ENCODE peak calls at places on chromosomes 2 and 18, in four cellular contexts. S, F, B and O are unnamed samples.

GRCh38 chr2:102418421-102418961 is 4.5 kb upstream of the IL18RAP start:
- DNase-seq in S (no peak), B (no peak), F (no peak), O (no peak)

GRCh38 chr2:241633561-241633960 is 3.4 kb downstream of the THAP4 start:
- DNase-seq in F (no peak), S (no peak), B (no peak), O (no peak)

GRCh38 chr2:203897544-203897943 is 30.0 kb downstream of the CTLA4 start:
- DNase-seq in F (no peak), S (no peak), B (no peak), O (no peak)

GRCh38 chr2:40284797-40285196 is 167.1 kb downstream of the SLC8A1 start:
- DNase-seq in S (no peak), B (no peak), F (no peak), O (no peak)

GRCh38 chr18:33210575-33211189 is 229.8 kb downstream of the CCDC178 start:
- DNase-seq in S (no peak), F (peak), B (peak), O (peak)

GRCh38 chr2:100877555-100877954 is 57.6 kb downstream of the NPAS2 start:
- DNase-seq in F (no peak), B (no peak), S (no peak), O (no peak)

GRCh38 chr18:22448238-22448637 is 30.5 kb upstream of the CTAGE1 start:
- DNase-seq in S (no peak), B (no peak), F (no peak), O (no peak)

GRCh38 chr2:145032791-145033190 is 512.9 kb upstream of the ZEB2 start:
- DNase-seq in F (no peak), S (no peak), B (no peak), O (no peak)

GRCh38 chr18:57951999-57952774 is 91.8 kb upstream of the NEDD4L start:
- DNase-seq in F (no peak), B (no peak), S (no peak), O (no peak)

GRCh38 chr2:239781461-239781860 is 243.7 kb downstream of the NDUFA10 start:
- DNase-seq in S (no peak), F (no peak), B (no peak), O (no peak)

GRCh38 chr2:26595146-26595545 is 46.0 kb downstream of the CIB4 start:
- DNase-seq in F (no peak), S (no peak), B (no peak), O (no peak)

GRCh38 chr2:135169900-135170753 is 118.0 kb downstream of the RAB3GAP1 start:
- DNase-seq in B (no peak), F (no peak), S (no peak), O (no peak)

GRCh38 chr18:25019946-25020345 is 332.0 kb downstream of the ZNF521 start:
- DNase-seq in F (no peak), S (no peak), B (no peak), O (no peak)

GRCh38 chr2:118913805-118914645 is 28.0 kb upstream of the MARCO start:
- DNase-seq in S (no peak), F (no peak), B (no peak), O (no peak)

GRCh38 chr2:109507828-109508227 is 105.9 kb downstream of the SEPTIN10 start:
- DNase-seq in S (no peak), B (no peak), F (no peak), O (no peak)

GRCh38 chr2:9877026-9877425 is 33.8 kb downstream of the TAF1B start:
- DNase-seq in B (no peak), S (no peak), F (no peak), O (no peak)

GRCh38 chr2:391658-392170 is 103.8 kb upstream of the ALKAL2 start:
- DNase-seq in B (no peak), S (no peak), F (no peak), O (no peak)

GRCh38 chr2:55010149-55010591 is 40.1 kb downstream of the RTN4 start:
- DNase-seq in B (peak), S (peak), F (peak), O (no peak)

GRCh38 chr2:170236639-170237037 is 58.7 kb downstream of the MYO3B start:
- DNase-seq in S (no peak), F (no peak), B (no peak), O (no peak)

GRCh38 chr2:37855283-37856041 is 69.6 kb upstream of the RMDN2 start:
- DNase-seq in S (no peak), B (no peak), F (no peak), O (no peak)

GRCh38 chr18:36099311-36099710 is 29.8 kb downstream of the SLC39A6 start:
- DNase-seq in B (no peak), S (no peak), F (no peak), O (no peak)

GRCh38 chr2:120053891-120054290 is 41.0 kb downstream of the EPB41L5 start:
- DNase-seq in B (no peak), S (no peak), F (no peak), O (no peak)

GRCh38 chr2:94956797-94957391 is 68.6 kb upstream of the MAL start:
- DNase-seq in F (peak), S (peak), B (peak), O (no peak)

GRCh38 chr2:65751422-65751821 is 319.0 kb upstream of the SPRED2 start:
- DNase-seq in F (no peak), S (no peak), B (no peak), O (no peak)

GRCh38 chr2:173983414-173983871 is 18.3 kb upstream of the SP3 start:
- DNase-seq in F (no peak), S (no peak), B (no peak), O (no peak)

GRCh38 chr2:224532931-224533330 is 52.2 kb downstream of the CUL3 start:
- DNase-seq in B (no peak), S (no peak), F (no peak), O (no peak)

GRCh38 chr2:172244419-172245130 is 141.9 kb upstream of the DLX2 start:
- DNase-seq in F (no peak), S (no peak), B (no peak), O (no peak)

GRCh38 chr18:58381676-58382411 is 247.0 kb downstream of the ALPK2 start:
- DNase-seq in S (no peak), B (no peak), F (no peak), O (no peak)

GRCh38 chr2:230913406-230913805 is 11.6 kb downstream of the GPR55 start:
- DNase-seq in B (peak), F (peak), S (no peak), O (no peak)

GRCh38 chr2:225103737-225104141 is 61.5 kb upstream of the DOCK10 start:
- DNase-seq in B (no peak), S (no peak), F (no peak), O (no peak)

GRCh38 chr2:143960177-143960576 is 559.7 kb downstream of the ZEB2 start:
- DNase-seq in F (no peak), B (no peak), S (no peak), O (no peak)